ENCODE peak calls at places on chromosomes 11 and 22, in four cellular contexts. U is right atrium auricular region, M is A549, E is adipocyte. J is an unnamed sample.

GRCh38 chr22:39727541-39727940 is 157.0 kb downstream of the CACNA1I start:
- DNase-seq in U (no peak), M (peak; percentile 24), E (no peak), J (peak; percentile 33)

GRCh38 chr22:43945632-43946390 is 9.4 kb upstream of the SAMM50 start:
- DNase-seq in U (no peak), M (peak; percentile 72), E (peak; percentile 83), J (peak; percentile 77)

GRCh38 chr11:18608373-18608772 is 8.8 kb downstream of the MISFA start:
- DNase-seq in U (no peak), M (no peak), E (no peak), J (peak; percentile 49)

GRCh38 chr11:117281869-117282268 is 9.3 kb upstream of the BACE1-AS start:
- DNase-seq in U (no peak), M (no peak), E (no peak), J (no peak)

GRCh38 chr11:116312560-116313340 is 460.0 kb downstream of the BUD13 start:
- DNase-seq in U (peak; percentile 80), M (no peak), E (no peak), J (no peak)

GRCh38 chr11:78313181-78313788 is 104.3 kb downstream of the GAB2 start:
- DNase-seq in U (peak; percentile 65), M (no peak), E (peak; percentile 65), J (no peak)

GRCh38 chr11:73087730-73088129 is 54.4 kb downstream of the FCHSD2 start:
- DNase-seq in U (no peak), M (no peak), E (peak; percentile 43), J (no peak)

GRCh38 chr11:66957971-66958231 is 282 bp downstream of the PC start:
- DNase-seq in U (no peak), M (no peak), E (no peak), J (no peak)

GRCh38 chr11:2684581-2684980 is 15.2 kb downstream of the KCNQ1OT1 start:
- DNase-seq in U (no peak), M (no peak), E (no peak), J (no peak)

GRCh38 chr11:133793271-133793848 is 52.0 kb downstream of the SPATA19 start:
- DNase-seq in U (no peak), M (no peak), E (no peak), J (no peak)

GRCh38 chr11:84103096-84103495 is 816.9 kb upstream of the CCDC90B start:
- DNase-seq in U (no peak), M (no peak), E (no peak), J (no peak)

GRCh38 chr22:50342651-50343540 is at the start of gene PPP6R2:
- DNase-seq in U (no peak), M (no peak), E (peak; percentile 91), J (peak; percentile 87)

GRCh38 chr11:113167599-113167998 is 146.8 kb upstream of the TTC12 start:
- DNase-seq in U (no peak), M (no peak), E (no peak), J (no peak)

GRCh38 chr11:27882066-27882697 is 181.9 kb upstream of the BDNF start:
- DNase-seq in U (no peak), M (no peak), E (peak; percentile 36), J (no peak)

GRCh38 chr11:37378989-37379388 is 781.0 kb upstream of the RAG2 start:
- DNase-seq in U (no peak), M (no peak), E (no peak), J (no peak)

GRCh38 chr11:94790771-94791180 is 22.6 kb downstream of the AMOTL1 start:
- DNase-seq in U (no peak), M (no peak), E (no peak), J (no peak)

GRCh38 chr22:35995772-35996171 is 32.9 kb downstream of the RBFOX2 start:
- DNase-seq in U (peak; percentile 86), M (no peak), E (peak; percentile 98), J (peak; percentile 97)

GRCh38 chr22:31574015-31574670 is 77.8 kb downstream of the SFI1 start:
- DNase-seq in U (no peak), M (no peak), E (no peak), J (no peak)

GRCh38 chr11:118058311-118059230 is 18.3 kb upstream of the TMPRSS4 start:
- DNase-seq in U (no peak), M (no peak), E (no peak), J (no peak)

GRCh38 chr11:12707500-12707880 is 33.3 kb downstream of the TEAD1 start:
- DNase-seq in U (no peak), M (no peak), E (no peak), J (no peak)
- H3K4me1 ChIP-seq in U (no peaks in the 10 kb centered on the region), M (peaks cover 83% of the 10 kb centered on the region), E (peaks cover 35% of the 10 kb centered on the region), J (peaks cover 50% of the 10 kb centered on the region)

GRCh38 chr11:43987384-43988039 is 45.1 kb downstream of the C11orf96 start:
- DNase-seq in U (peak; percentile 95), M (no peak), E (peak; percentile 18), J (no peak)

GRCh38 chr11:43986327-43986726 is 43.9 kb downstream of the C11orf96 start:
- DNase-seq in U (no peak), M (no peak), E (no peak), J (no peak)

GRCh38 chr11:43986881-43987280 is 44.4 kb downstream of the C11orf96 start:
- DNase-seq in U (no peak), M (no peak), E (no peak), J (no peak)

GRCh38 chr11:43989162-43989961 is 46.9 kb downstream of the C11orf96 start:
- DNase-seq in U (no peak), M (no peak), E (no peak), J (peak; percentile 63)

GRCh38 chr11:43988040-43988793 is 45.8 kb downstream of the C11orf96 start:
- DNase-seq in U (no peak), M (no peak), E (no peak), J (peak; percentile 54)
- H3K4me1 ChIP-seq in U (no peaks in the 10 kb centered on the region), M (peaks cover 25% of the 10 kb centered on the region), E (peaks cover 48% of the 10 kb centered on the region), J (peaks cover 34% of the 10 kb centered on the region)

DNA sequence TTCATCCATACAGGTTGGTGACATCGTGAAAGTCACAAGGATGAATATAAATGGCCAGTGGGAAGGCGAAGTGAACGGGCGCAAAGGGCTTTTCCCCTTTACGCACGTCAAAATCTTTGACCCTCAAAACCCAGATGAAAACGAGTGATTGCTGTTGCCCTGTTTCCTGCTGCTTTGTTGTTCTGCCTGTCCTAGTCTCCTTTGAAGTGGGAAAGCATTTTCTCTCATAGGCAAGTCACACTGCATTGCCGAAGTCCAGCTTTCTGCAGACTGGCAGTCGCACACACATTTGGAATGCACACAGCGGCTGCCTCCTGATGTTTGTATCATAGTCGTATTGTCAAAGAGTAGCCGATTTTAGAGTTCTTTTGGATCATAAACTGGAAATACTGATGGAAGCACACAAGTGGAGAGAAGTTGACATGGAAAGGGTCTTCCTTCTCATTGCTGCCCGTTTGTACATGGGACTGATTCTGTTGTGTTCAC is 17.3 kb upstream of the AIFM3 start:
- DNase-seq in U (no peak), M (no peak), E (no peak), J (no peak)
- H3K4me1 ChIP-seq in U (no peaks in the 10 kb centered on the region), M (peaks cover 47% of the 10 kb centered on the region), E (peaks cover 20% of the 10 kb centered on the region), J (peaks cover 21% of the 10 kb centered on the region)

DNA sequence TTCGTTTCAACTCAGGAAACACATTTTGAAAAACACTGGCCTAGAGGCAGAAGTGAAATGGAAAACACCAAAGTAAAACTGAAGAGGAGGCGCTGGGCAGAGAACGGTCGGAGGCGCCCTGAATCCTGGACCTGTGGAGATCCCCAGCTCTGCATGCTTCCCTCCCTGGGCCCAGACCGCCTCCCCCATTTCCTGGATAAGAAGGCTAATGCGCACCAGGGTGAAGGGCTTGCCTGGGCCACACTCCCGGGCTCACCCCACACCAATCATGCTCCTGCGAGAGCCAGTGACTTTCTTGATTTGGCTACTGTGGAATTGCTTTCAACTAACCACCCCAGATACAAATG is 167.1 kb downstream of the CRYBB2 start:
- DNase-seq in U (no peak), M (no peak), E (no peak), J (no peak)
- H3K4me1 ChIP-seq in U (no peaks in the 10 kb centered on the region), M (no peaks in the 10 kb centered on the region), E (no peaks in the 10 kb centered on the region), J (peaks cover 3% of the 10 kb centered on the region)

J was measured in cardiac muscle cell.